ENCODE peak calls at places on chromosomes 16 and 17, in seven cellular contexts. P is HCT116, R is left lung, D is neural progenitor cell, S is WERI-Rb-1, G is neuronal stem cell, X is Panc1. N is an unnamed sample.

GRCh38 chr17:56637254-56637653 is 43.8 kb downstream of the NOG start:
- DNase-seq in S (no peak), P (no peak), G (no peak), X (no peak), D (no peak), R (no peak), N (no peak)

GRCh38 chr16:66878067-66878466 is 2.2 kb upstream of the PDP2 start:
- DNase-seq in P (no peak), G (no peak), X (no peak), R (no peak), D (no peak), S (no peak), N (no peak)

GRCh38 chr17:74807376-74807775 is 31.2 kb upstream of the NAT9 start:
- DNase-seq in R (no peak), S (no peak), X (no peak), P (no peak), G (no peak), D (no peak), N (no peak)

GRCh38 chr17:60743812-60744211 is 66.2 kb downstream of the BCAS3 start:
- DNase-seq in S (no peak), G (no peak), D (no peak), X (no peak), P (peak), R (no peak), N (no peak)

GRCh38 chr16:2973605-2974318 is 4.6 kb downstream of the PAQR4 start:
- DNase-seq in G (no peak), X (no peak), P (no peak), R (no peak), D (no peak), S (no peak), N (no peak)

GRCh38 chr16:81483064-81483969 is 38.7 kb downstream of the CMIP start:
- DNase-seq in G (no peak), X (no peak), S (no peak), P (no peak), D (no peak), R (no peak), N (no peak)

GRCh38 chr16:58020628-58021521 is 4.7 kb upstream of the MMP15 start:
- DNase-seq in X (no peak), R (no peak), P (no peak), D (peak), G (no peak), S (peak), N (peak)

GRCh38 chr17:7293821-7294613 is 422 bp downstream of the YBX2 start:
- DNase-seq in P (no peak), G (no peak), R (no peak), S (peak), D (peak), X (no peak), N (peak)

GRCh38 chr16:68866933-68867332 is 23.6 kb downstream of the TANGO6 start:
- DNase-seq in R (no peak), G (no peak), D (no peak), X (no peak), P (no peak), S (no peak), N (no peak)

GRCh38 chr17:5809056-5809455 is 224.7 kb upstream of the NLRP1 start:
- DNase-seq in P (no peak), X (no peak), D (no peak), R (no peak), G (no peak), S (no peak), N (no peak)

GRCh38 chr17:31274252-31274651 is 22.8 kb downstream of the OMG start:
- DNase-seq in D (no peak), R (no peak), G (no peak), P (no peak), S (no peak), X (no peak), N (no peak)

GRCh38 chr16:31134625-31135534 is 647 bp downstream of the PRSS8 start:
- DNase-seq in D (peak), X (no peak), P (no peak), G (no peak), R (no peak), S (peak), N (no peak)

GRCh38 chr17:69064476-69064875 is 3.7 kb upstream of the ABCA9 start:
- DNase-seq in P (no peak), X (no peak), G (no peak), D (no peak), S (no peak), R (no peak), N (no peak)

GRCh38 chr17:27532269-27533067 is 76.2 kb downstream of the KSR1 start:
- DNase-seq in D (no peak), G (no peak), S (no peak), P (no peak), R (peak), X (no peak), N (no peak)

GRCh38 chr17:78862073-78863023 is 21.7 kb upstream of the USP36 start:
- DNase-seq in R (peak), X (peak), S (no peak), D (no peak), P (peak), G (no peak), N (no peak)

GRCh38 chr17:78990349-78991016 is 10.8 kb upstream of the LGALS3BP start:
- DNase-seq in P (no peak), S (peak), D (no peak), G (no peak), X (no peak), R (no peak), N (no peak)

GRCh38 chr17:57939797-57940196 is 15.4 kb downstream of the CUEDC1 start:
- DNase-seq in P (no peak), G (no peak), X (no peak), S (no peak), R (peak), D (no peak), N (no peak)

GRCh38 chr16:28204211-28204610 is 7.6 kb downstream of the XPO6 start:
- DNase-seq in X (no peak), G (no peak), D (no peak), S (no peak), R (no peak), P (no peak), N (no peak)

GRCh38 chr17:20009052-20009301 is 182 bp upstream of the SPECC1 start:
- DNase-seq in P (no peak), G (no peak), X (peak), R (no peak), D (no peak), S (no peak), N (no peak)

GRCh38 chr16:72961115-72961832 is 86.7 kb downstream of the ZFHX3 start:
- DNase-seq in G (no peak), R (no peak), X (no peak), D (no peak), P (no peak), S (peak), N (no peak)

GRCh38 chr16:75445298-75445697 is 12.0 kb upstream of the CFDP1 start:
- DNase-seq in X (no peak), S (no peak), G (no peak), D (no peak), R (no peak), P (no peak), N (no peak)

GRCh38 chr17:14112407-14112806 is 43.1 kb downstream of the COX10 start:
- DNase-seq in S (no peak), D (no peak), G (no peak), X (no peak), R (no peak), P (no peak), N (no peak)

GRCh38 chr16:54460254-54460860 is 173.8 kb upstream of the IRX3 start:
- DNase-seq in S (no peak), D (no peak), X (no peak), G (no peak), P (no peak), R (no peak), N (no peak)

GRCh38 chr16:89577055-89577759 is 1.6 kb downstream of the CPNE7 start:
- DNase-seq in D (no peak), R (no peak), X (no peak), P (no peak), G (no peak), S (no peak), N (peak)

GRCh38 chr17:57975044-57975443 is 13.0 kb downstream of the VEZF1 start:
- DNase-seq in P (no peak), R (no peak), S (no peak), G (no peak), X (no peak), D (no peak), N (no peak)

GRCh38 chr17:29931253-29931932 is 1.4 kb upstream of the SSH2 start:
- DNase-seq in G (peak), P (peak), D (peak), S (peak), X (peak), R (peak), N (peak)

GRCh38 chr16:69848635-69849545 is 86.8 kb downstream of the WWP2 start:
- DNase-seq in X (no peak), G (no peak), S (peak), P (no peak), D (no peak), R (peak), N (no peak)

GRCh38 chr17:82105417-82105881 is 7.4 kb upstream of the FASN start:
- DNase-seq in X (no peak), G (no peak), P (no peak), D (no peak), S (peak), R (no peak), N (no peak)

GRCh38 chr17:60577147-60577925 is 22.7 kb upstream of the PPM1D start:
- DNase-seq in S (peak), R (no peak), G (no peak), X (no peak), D (no peak), P (no peak), N (no peak)

GRCh38 chr17:45147102-45147580 is 1.1 kb upstream of the HEXIM1 start:
- DNase-seq in X (no peak), S (peak), G (peak), P (no peak), D (peak), R (no peak), N (no peak)

GRCh38 chr17:56960596-56961538 is at the start of gene COIL:
- DNase-seq in P (peak), G (peak), X (peak), S (peak), D (peak), R (peak), N (peak)

GRCh38 chr16:66247516-66248089 is 118.9 kb upstream of the CDH5 start:
- DNase-seq in X (no peak), D (no peak), S (no peak), G (no peak), P (no peak), R (no peak), N (no peak)

GRCh38 chr17:15493031-15493750 is 25.8 kb upstream of the CDRT4 start:
- DNase-seq in X (no peak), R (no peak), D (peak), G (no peak), P (no peak), S (no peak), N (no peak)

GRCh38 chr16:49698416-49698815 is 157.5 kb downstream of the ZNF423 start:
- DNase-seq in X (no peak), D (peak), G (no peak), R (no peak), S (no peak), P (no peak), N (no peak)

GRCh38 chr16:29663829-29664132 is 734 bp downstream of the SPN start:
- DNase-seq in X (no peak), S (no peak), G (no peak), D (no peak), R (no peak), P (no peak), N (no peak)

GRCh38 chr17:19672009-19672837 is 23.7 kb downstream of the ALDH3A2 start:
- DNase-seq in S (no peak), R (peak), P (no peak), D (no peak), X (no peak), G (no peak), N (no peak)

GRCh38 chr17:3665834-3666233 is 2.5 kb downstream of the TAX1BP3 start:
- DNase-seq in D (no peak), S (no peak), X (no peak), R (no peak), P (no peak), G (no peak), N (no peak)

GRCh38 chr16:19700319-19700781 is 17.7 kb downstream of the KNOP1 start:
- DNase-seq in G (no peak), R (no peak), P (no peak), S (no peak), D (no peak), X (no peak), N (no peak)

GRCh38 chr16:24609417-24609739 is 70.0 kb downstream of the RBBP6 start:
- DNase-seq in G (no peak), D (no peak), P (no peak), X (no peak), S (no peak), R (no peak), N (no peak)
- H3K4me3 ChIP-seq in G (peak), D (peak), P (no peak), X (no peak), S (peak), R (no peak), N (no peak)

GRCh38 chr16:7792346-7792745 is 459.7 kb downstream of the RBFOX1 start:
- DNase-seq in P (no peak), G (no peak), D (no peak), X (no peak), S (no peak), R (no peak), N (no peak)
- H3K27ac ChIP-seq in P (no peak), G (no peak), D (no peak), X (no peak), S (no peak), R (no peak), N (no peak)

GRCh38 chr16:718922-719321 is 2.0 kb upstream of the ANTKMT start:
- DNase-seq in X (no peak), R (no peak), G (no peak), S (no peak), P (no peak), D (no peak), N (no peak)
- H3K4me3 ChIP-seq in X (peak), R (no peak), G (no peak), S (no peak), P (no peak), D (no peak), N (no peak)

DNA sequence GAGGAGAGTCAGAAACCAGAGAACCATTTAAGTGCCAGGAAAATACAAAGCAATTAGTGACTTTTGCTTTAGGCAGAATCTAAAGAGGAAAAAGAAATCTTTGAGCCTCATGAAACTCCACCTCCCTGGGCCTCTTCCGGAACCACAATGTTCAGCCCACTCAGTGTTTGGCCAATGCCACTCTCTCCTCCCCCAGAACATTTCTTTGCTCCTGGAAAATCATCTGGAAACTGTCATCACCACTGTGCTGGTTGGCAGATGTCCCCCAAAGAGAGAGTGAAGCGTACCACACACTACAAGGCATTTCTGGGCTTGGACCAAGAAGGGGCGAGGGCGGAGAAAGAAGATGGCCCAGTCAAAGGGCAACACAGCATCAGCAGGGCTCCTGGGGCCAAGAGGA is 7.1 kb upstream of the SOX9 start:
- DNase-seq in P (no peak), X (no peak), S (no peak), D (no peak), R (no peak), G (no peak), N (no peak)
- H3K27ac ChIP-seq in P (no peak), X (no peak), S (no peak), D (no peak), R (no peak), G (no peak), N (no peak)

DNA sequence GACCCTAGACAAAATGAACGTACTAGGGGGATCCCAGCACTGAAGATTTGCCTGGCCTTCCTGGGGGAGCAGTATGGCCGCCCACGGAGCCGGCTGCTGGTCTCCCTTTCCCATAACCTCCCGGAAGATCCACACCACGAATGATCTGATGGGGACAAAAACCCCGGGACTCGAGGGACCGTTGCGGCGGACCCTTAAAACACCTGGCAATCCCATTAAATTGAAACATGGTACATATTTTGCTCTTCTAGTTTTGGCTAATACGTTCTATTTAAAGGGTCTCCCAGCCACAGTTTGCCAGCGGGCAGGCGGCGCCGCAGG is 45.2 kb upstream of the LCMT1 start:
- DNase-seq in S (no peak), D (no peak), G (no peak), R (no peak), P (no peak), X (no peak), N (no peak)
- H3K4me3 ChIP-seq in S (peak), D (peak), G (peak), R (peak), P (no peak), X (peak), N (peak)

GRCh38 chr16:84139628-84140258 is 5.2 kb downstream of the HSDL1 start:
- DNase-seq in R (no peak), P (no peak), X (no peak), G (no peak), S (no peak), D (no peak), N (no peak)
- H3K27ac ChIP-seq in R (no peak), P (no peak), X (no peak), G (no peak), S (peak), D (no peak), N (no peak)

N was measured in CD4-positive, alpha-beta memory T cell.